ENCODE peak calls at places on chromosomes 5 and 9, in eight cellular contexts. R, F, C, K, T, U, Q and V are unnamed samples.

GRCh38 chr5:14141764-14142163 is 1.4 kb upstream of the TRIO start:
- DNase-seq in R (no peak), F (no peak), C (no peak), K (no peak), T (no peak), U (no peak), Q (no peak), V (no peak)

GRCh38 chr5:108324886-108325285 is 57.0 kb downstream of the FBXL17 start:
- DNase-seq in R (no peak), F (no peak), C (no peak), K (no peak), T (no peak), U (no peak), Q (no peak), V (no peak)

GRCh38 chr9:109411818-109412352 is 86.2 kb downstream of the PTPN3 start:
- DNase-seq in R (no peak), F (peak; percentile 72), C (peak; percentile 72), K (peak; percentile 4), T (peak; percentile 15), U (no peak), Q (no peak), V (peak; percentile 44)

GRCh38 chr5:150147580-150148407 is 7.9 kb downstream of the PDGFRB start:
- DNase-seq in R (no peak), F (no peak), C (no peak), K (no peak), T (no peak), U (no peak), Q (no peak), V (no peak)

GRCh38 chr9:137634016-137634415 is 15.2 kb downstream of the EHMT1 start:
- DNase-seq in R (no peak), F (no peak), C (no peak), K (no peak), T (no peak), U (no peak), Q (no peak), V (no peak)

GRCh38 chr5:139140631-139141071 is 57.5 kb downstream of the SIL1 start:
- DNase-seq in R (no peak), F (peak; percentile 22), C (no peak), K (peak; percentile 56), T (no peak), U (no peak), Q (no peak), V (peak; percentile 30)

GRCh38 chr9:12930906-12931305 is 156.1 kb downstream of the LURAP1L start:
- DNase-seq in R (no peak), F (peak; percentile 12), C (no peak), K (no peak), T (peak; percentile 21), U (no peak), Q (no peak), V (no peak)

GRCh38 chr9:6655036-6655435 is 9.5 kb upstream of the GLDC start:
- DNase-seq in R (no peak), F (no peak), C (no peak), K (no peak), T (no peak), U (no peak), Q (no peak), V (no peak)

GRCh38 chr9:87786876-87787275 is 61.0 kb downstream of the CTSL start:
- DNase-seq in R (no peak), F (no peak), C (no peak), K (no peak), T (no peak), U (no peak), Q (no peak), V (no peak)

GRCh38 chr9:6015278-6016157 is at the start of gene RANBP6:
- DNase-seq in R (peak; percentile 82), F (peak; percentile 86), C (peak; percentile 92), K (no peak), T (peak; percentile 76), U (peak; percentile 92), Q (peak; percentile 94), V (peak; percentile 87)

GRCh38 chr5:73374520-73375235 is 73.9 kb downstream of the FOXD1 start:
- DNase-seq in R (no peak), F (peak; percentile 51), C (peak; percentile 45), K (no peak), T (peak; percentile 76), U (no peak), Q (no peak), V (no peak)

GRCh38 chr5:74040065-74040551 is 414.1 kb downstream of the ARHGEF28 start:
- DNase-seq in R (no peak), F (peak; percentile 74), C (peak; percentile 73), K (no peak), T (peak; percentile 77), U (no peak), Q (no peak), V (no peak)

GRCh38 chr9:89175739-89176360 is 2.8 kb downstream of the SHC3 start:
- DNase-seq in R (no peak), F (no peak), C (peak; percentile 32), K (no peak), T (no peak), U (no peak), Q (no peak), V (no peak)

GRCh38 chr5:78806544-78806943 is 158.0 kb upstream of the LHFPL2 start:
- DNase-seq in R (no peak), F (peak; percentile 50), C (peak; percentile 70), K (peak; percentile 81), T (peak; percentile 38), U (no peak), Q (no peak), V (no peak)

GRCh38 chr5:8954801-8955200 is 591.1 kb downstream of the SEMA5A start:
- DNase-seq in R (no peak), F (no peak), C (no peak), K (no peak), T (no peak), U (no peak), Q (no peak), V (no peak)

GRCh38 chr5:73727470-73727869 is 101.5 kb downstream of the ARHGEF28 start:
- DNase-seq in R (no peak), F (no peak), C (no peak), K (no peak), T (no peak), U (no peak), Q (no peak), V (no peak)

GRCh38 chr9:123370108-123370507 is 14.1 kb downstream of the CRB2 start:
- DNase-seq in R (no peak), F (no peak), C (no peak), K (no peak), T (no peak), U (no peak), Q (no peak), V (no peak)

GRCh38 chr9:123371805-123372590 is 16.0 kb downstream of the CRB2 start:
- DNase-seq in R (no peak), F (no peak), C (no peak), K (no peak), T (no peak), U (no peak), Q (no peak), V (peak; percentile 33)

GRCh38 chr9:123369296-123369695 is 13.3 kb downstream of the CRB2 start:
- DNase-seq in R (no peak), F (no peak), C (no peak), K (no peak), T (no peak), U (no peak), Q (no peak), V (no peak)

GRCh38 chr9:123371228-123371584 is 15.2 kb downstream of the CRB2 start:
- DNase-seq in R (no peak), F (no peak), C (no peak), K (no peak), T (no peak), U (no peak), Q (no peak), V (no peak)

DNA sequence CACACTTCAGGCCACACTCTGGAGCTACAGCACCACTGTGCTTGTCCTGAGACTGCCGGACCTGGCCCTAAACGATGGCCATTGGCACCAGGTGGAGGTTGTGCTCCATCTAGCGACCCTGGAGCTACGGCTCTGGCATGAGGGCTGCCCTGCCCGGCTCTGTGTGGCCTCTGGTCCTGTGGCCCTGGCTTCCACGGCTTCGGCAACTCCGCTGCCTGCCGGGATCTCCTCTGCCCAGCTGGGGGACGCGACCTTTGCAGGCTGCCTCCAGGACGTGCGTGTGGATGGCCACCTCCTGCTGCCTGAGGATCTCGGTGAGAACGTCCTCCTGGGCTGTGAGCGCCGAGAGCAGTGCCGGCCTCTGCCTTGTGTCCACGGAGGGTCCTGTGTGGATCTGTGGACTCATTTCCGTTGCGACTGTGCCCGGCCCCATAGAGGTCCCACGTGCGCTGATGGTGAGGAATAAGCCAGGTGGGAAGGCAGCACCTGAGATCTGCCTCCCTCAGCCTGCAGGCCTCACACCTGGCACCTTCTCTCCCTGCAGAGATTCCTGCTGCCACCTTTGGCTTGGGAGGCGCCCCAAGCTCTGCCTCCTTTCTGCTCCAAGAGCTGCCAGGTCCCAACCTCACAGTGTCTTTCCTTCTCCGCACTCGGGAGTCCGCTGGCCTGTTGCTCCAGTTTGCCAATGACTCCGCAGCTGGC is 14.7 kb downstream of the CRB2 start:
- DNase-seq in R (no peak), F (no peak), C (no peak), K (no peak), T (no peak), U (no peak), Q (no peak), V (no peak)
- TF ChIP-seq CTCF in R (no peak), F (no peak), C (no peak), K (no peak), T (no peak), U (no peak), Q (no peak), V (no peak)

DNA sequence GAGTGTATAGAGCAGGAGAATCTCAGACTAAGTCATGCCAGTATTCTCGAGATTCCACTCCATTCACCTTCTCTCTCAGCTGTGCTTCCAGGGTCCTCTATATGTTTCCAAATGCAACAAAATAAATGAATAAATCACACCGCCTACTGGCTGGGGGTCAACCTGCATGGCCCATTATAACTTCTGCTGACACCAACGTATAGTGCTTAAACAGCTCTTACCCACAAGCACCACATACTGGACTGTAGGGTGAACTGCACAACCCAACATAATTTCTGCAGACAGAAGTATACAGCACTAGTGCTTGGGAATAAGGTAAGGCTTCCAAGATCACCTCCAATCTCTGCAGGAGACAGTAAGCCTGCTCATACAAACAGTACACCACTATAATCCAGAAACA is 33.1 kb upstream of the HTR4 start:
- DNase-seq in R (no peak), F (peak; percentile 21), C (peak; percentile 34), K (no peak), T (peak; percentile 67), U (no peak), Q (no peak), V (no peak)
- TF ChIP-seq CTCF in R (no peak), F (peak; percentile 60), C (peak; percentile 39), K (no peak), T (peak; percentile 50), U (no peak), Q (no peak), V (no peak)

GRCh38 chr9:29393064-29393463 is 1819.8 kb upstream of the C9orf72 start:
- DNase-seq in R (no peak), F (no peak), C (no peak), K (no peak), T (no peak), U (no peak), Q (no peak), V (no peak)
- TF ChIP-seq CTCF in R (no peak), F (no peak), C (no peak), K (no peak), T (no peak), U (no peak), Q (no peak), V (no peak)

DNA sequence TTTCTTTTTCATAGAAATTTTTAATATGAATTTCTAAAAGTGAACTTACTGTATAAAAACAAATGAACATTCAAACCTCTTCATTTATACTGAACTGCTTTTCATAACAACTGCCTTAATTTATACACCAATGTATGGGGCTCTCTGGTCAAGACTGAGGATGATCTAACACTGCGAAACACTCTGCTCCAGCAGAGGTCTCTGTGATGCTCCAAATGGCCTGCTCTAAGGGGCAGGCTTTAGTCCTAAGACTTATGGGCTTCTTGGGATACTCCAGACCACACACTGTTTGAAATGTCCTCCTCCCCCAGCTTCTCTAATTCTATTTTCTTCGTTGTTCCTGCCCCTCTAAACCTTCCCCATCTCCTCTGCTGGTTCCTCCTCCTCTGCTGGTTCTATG is 58.5 kb downstream of the LIFR start:
- DNase-seq in R (no peak), F (peak; percentile 51), C (peak; percentile 50), K (no peak), T (peak; percentile 6), U (no peak), Q (no peak), V (no peak)
- TF ChIP-seq CTCF in R (no peak), F (peak; percentile 23), C (peak; percentile 36), K (peak; percentile 22), T (no peak), U (no peak), Q (no peak), V (no peak)